ENCODE peak calls at places on chromosomes 13 and 19, in eight cellular contexts. One of them, this sample, is unnamed.
A peak's percentile ranks its signal among the peaks of the same experiment; 100 is the strongest.

GRCh38 chr13:23695711-23696512 is 125.7 kb downstream of the TNFRSF19 start:
- DNase-seq in uterus: no peak
- DNase-seq in Calu3: no peak
- DNase-seq in M059J: no peak
- DNase-seq in stimulated activated CD4-positive, alpha-beta T cell treated with anti-CD3 and anti-CD28 coated beads, Interleukin-4, amount 100 ng/mL, for 24 hours: peak; percentile 49
- DNase-seq in cardiac fibroblast: no peak
- DNase-seq in AG04450: no peak
- DNase-seq in substantia nigra: peak; percentile 7
- DNase-seq in this sample: no peak

GRCh38 chr19:7550987-7551761 is 15.7 kb downstream of the PNPLA6 start:
- DNase-seq in cardiac fibroblast: peak; percentile 74
- DNase-seq in M059J: peak; percentile 37
- DNase-seq in AG04450: no peak
- DNase-seq in substantia nigra: peak; percentile 65
- DNase-seq in Calu3: no peak
- DNase-seq in uterus: peak; percentile 56
- DNase-seq in stimulated activated CD4-positive, alpha-beta T cell treated with anti-CD3 and anti-CD28 coated beads, Interleukin-4, amount 100 ng/mL, for 24 hours: no peak
- DNase-seq in this sample: peak; percentile 80

GRCh38 chr13:44068169-44068568 is 188.5 kb downstream of the LACC1 start:
- DNase-seq in stimulated activated CD4-positive, alpha-beta T cell treated with anti-CD3 and anti-CD28 coated beads, Interleukin-4, amount 100 ng/mL, for 24 hours: no peak
- DNase-seq in cardiac fibroblast: peak; percentile 21
- DNase-seq in uterus: no peak
- DNase-seq in AG04450: no peak
- DNase-seq in M059J: peak; percentile 83
- DNase-seq in substantia nigra: no peak
- DNase-seq in Calu3: no peak
- DNase-seq in this sample: no peak

GRCh38 chr13:113298001-113298945 is 1.2 kb downstream of the LAMP1 start:
- DNase-seq in uterus: no peak
- DNase-seq in cardiac fibroblast: peak; percentile 3
- DNase-seq in M059J: no peak
- DNase-seq in stimulated activated CD4-positive, alpha-beta T cell treated with anti-CD3 and anti-CD28 coated beads, Interleukin-4, amount 100 ng/mL, for 24 hours: no peak
- DNase-seq in Calu3: no peak
- DNase-seq in AG04450: no peak
- DNase-seq in substantia nigra: no peak
- DNase-seq in this sample: no peak

GRCh38 chr13:47859129-47859528 is 141.9 kb downstream of the SUCLA2 start:
- DNase-seq in M059J: peak; percentile 17
- DNase-seq in stimulated activated CD4-positive, alpha-beta T cell treated with anti-CD3 and anti-CD28 coated beads, Interleukin-4, amount 100 ng/mL, for 24 hours: no peak
- DNase-seq in cardiac fibroblast: no peak
- DNase-seq in substantia nigra: no peak
- DNase-seq in uterus: no peak
- DNase-seq in AG04450: no peak
- DNase-seq in Calu3: no peak
- DNase-seq in this sample: no peak

GRCh38 chr13:23941216-23941615 is 43.9 kb upstream of the C1QTNF9B start:
- DNase-seq in stimulated activated CD4-positive, alpha-beta T cell treated with anti-CD3 and anti-CD28 coated beads, Interleukin-4, amount 100 ng/mL, for 24 hours: no peak
- DNase-seq in AG04450: no peak
- DNase-seq in Calu3: no peak
- DNase-seq in cardiac fibroblast: peak; percentile 20
- DNase-seq in uterus: no peak
- DNase-seq in M059J: no peak
- DNase-seq in substantia nigra: no peak
- DNase-seq in this sample: no peak

GRCh38 chr19:7349961-7350711 is 1.4 kb downstream of the ARHGEF18 start:
- DNase-seq in M059J: no peak
- DNase-seq in cardiac fibroblast: no peak
- DNase-seq in uterus: no peak
- DNase-seq in Calu3: no peak
- DNase-seq in stimulated activated CD4-positive, alpha-beta T cell treated with anti-CD3 and anti-CD28 coated beads, Interleukin-4, amount 100 ng/mL, for 24 hours: peak; percentile 30
- DNase-seq in AG04450: no peak
- DNase-seq in substantia nigra: no peak
- DNase-seq in this sample: peak; percentile 15

GRCh38 chr13:28099396-28100148 is 804 bp downstream of the FLT3 start:
- DNase-seq in Calu3: no peak
- DNase-seq in uterus: no peak
- DNase-seq in AG04450: no peak
- DNase-seq in M059J: no peak
- DNase-seq in stimulated activated CD4-positive, alpha-beta T cell treated with anti-CD3 and anti-CD28 coated beads, Interleukin-4, amount 100 ng/mL, for 24 hours: no peak
- DNase-seq in cardiac fibroblast: no peak
- DNase-seq in substantia nigra: no peak
- DNase-seq in this sample: no peak

GRCh38 chr13:23671367-23671766 is 101.2 kb downstream of the TNFRSF19 start:
- DNase-seq in stimulated activated CD4-positive, alpha-beta T cell treated with anti-CD3 and anti-CD28 coated beads, Interleukin-4, amount 100 ng/mL, for 24 hours: no peak
- DNase-seq in AG04450: no peak
- DNase-seq in uterus: no peak
- DNase-seq in cardiac fibroblast: no peak
- DNase-seq in substantia nigra: no peak
- DNase-seq in M059J: no peak
- DNase-seq in Calu3: no peak
- DNase-seq in this sample: no peak

GRCh38 chr13:80244574-80244973 is 96.4 kb downstream of the SPRY2 start:
- DNase-seq in uterus: no peak
- DNase-seq in AG04450: no peak
- DNase-seq in M059J: no peak
- DNase-seq in stimulated activated CD4-positive, alpha-beta T cell treated with anti-CD3 and anti-CD28 coated beads, Interleukin-4, amount 100 ng/mL, for 24 hours: no peak
- DNase-seq in substantia nigra: no peak
- DNase-seq in Calu3: no peak
- DNase-seq in cardiac fibroblast: no peak
- DNase-seq in this sample: no peak

GRCh38 chr13:31320946-31321345 is 121.2 kb downstream of the B3GLCT start:
- DNase-seq in Calu3: no peak
- DNase-seq in AG04450: no peak
- DNase-seq in stimulated activated CD4-positive, alpha-beta T cell treated with anti-CD3 and anti-CD28 coated beads, Interleukin-4, amount 100 ng/mL, for 24 hours: no peak
- DNase-seq in substantia nigra: no peak
- DNase-seq in cardiac fibroblast: no peak
- DNase-seq in uterus: no peak
- DNase-seq in M059J: no peak
- DNase-seq in this sample: no peak

GRCh38 chr13:80084086-80084676 is 256.7 kb downstream of the SPRY2 start:
- DNase-seq in cardiac fibroblast: peak; percentile 95
- DNase-seq in M059J: peak; percentile 79
- DNase-seq in stimulated activated CD4-positive, alpha-beta T cell treated with anti-CD3 and anti-CD28 coated beads, Interleukin-4, amount 100 ng/mL, for 24 hours: no peak
- DNase-seq in substantia nigra: no peak
- DNase-seq in uterus: no peak
- DNase-seq in AG04450: peak; percentile 74
- DNase-seq in Calu3: no peak
- DNase-seq in this sample: no peak

GRCh38 chr19:35806597-35806996 is 6.0 kb downstream of the PRODH2 start:
- DNase-seq in Calu3: no peak
- DNase-seq in cardiac fibroblast: no peak
- DNase-seq in substantia nigra: no peak
- DNase-seq in stimulated activated CD4-positive, alpha-beta T cell treated with anti-CD3 and anti-CD28 coated beads, Interleukin-4, amount 100 ng/mL, for 24 hours: no peak
- DNase-seq in AG04450: no peak
- DNase-seq in M059J: no peak
- DNase-seq in uterus: no peak
- DNase-seq in this sample: no peak

GRCh38 chr13:110520431-110521295 is 40.9 kb downstream of the RAB20 start:
- DNase-seq in uterus: peak; percentile 74
- DNase-seq in cardiac fibroblast: peak; percentile 93
- DNase-seq in substantia nigra: peak; percentile 81
- DNase-seq in M059J: no peak
- DNase-seq in stimulated activated CD4-positive, alpha-beta T cell treated with anti-CD3 and anti-CD28 coated beads, Interleukin-4, amount 100 ng/mL, for 24 hours: no peak
- DNase-seq in Calu3: no peak
- DNase-seq in AG04450: peak; percentile 15
- DNase-seq in this sample: no peak

GRCh38 chr13:67100723-67101122 is 129.4 kb downstream of the PCDH9 start:
- DNase-seq in substantia nigra: no peak
- DNase-seq in AG04450: no peak
- DNase-seq in M059J: no peak
- DNase-seq in Calu3: no peak
- DNase-seq in cardiac fibroblast: no peak
- DNase-seq in uterus: no peak
- DNase-seq in stimulated activated CD4-positive, alpha-beta T cell treated with anti-CD3 and anti-CD28 coated beads, Interleukin-4, amount 100 ng/mL, for 24 hours: no peak
- DNase-seq in this sample: peak; percentile 58

GRCh38 chr19:7578127-7578526 is 17.5 kb upstream of the CAMSAP3 start:
- DNase-seq in uterus: no peak
- DNase-seq in stimulated activated CD4-positive, alpha-beta T cell treated with anti-CD3 and anti-CD28 coated beads, Interleukin-4, amount 100 ng/mL, for 24 hours: no peak
- DNase-seq in cardiac fibroblast: no peak
- DNase-seq in Calu3: no peak
- DNase-seq in M059J: no peak
- DNase-seq in AG04450: no peak
- DNase-seq in substantia nigra: no peak
- DNase-seq in this sample: no peak

GRCh38 chr19:2035590-2035991 is 15.5 kb downstream of the MKNK2 start:
- DNase-seq in Calu3: no peak
- DNase-seq in AG04450: no peak
- DNase-seq in stimulated activated CD4-positive, alpha-beta T cell treated with anti-CD3 and anti-CD28 coated beads, Interleukin-4, amount 100 ng/mL, for 24 hours: no peak
- DNase-seq in uterus: no peak
- DNase-seq in substantia nigra: no peak
- DNase-seq in M059J: no peak
- DNase-seq in cardiac fibroblast: no peak
- DNase-seq in this sample: no peak

GRCh38 chr19:28316464-28316863 is 896.5 kb downstream of the UQCRFS1 start:
- DNase-seq in M059J: no peak
- DNase-seq in AG04450: no peak
- DNase-seq in Calu3: no peak
- DNase-seq in stimulated activated CD4-positive, alpha-beta T cell treated with anti-CD3 and anti-CD28 coated beads, Interleukin-4, amount 100 ng/mL, for 24 hours: no peak
- DNase-seq in uterus: no peak
- DNase-seq in cardiac fibroblast: no peak
- DNase-seq in substantia nigra: no peak
- DNase-seq in this sample: no peak

GRCh38 chr19:4494691-4495064 is 22.6 kb downstream of the HDGFL2 start:
- DNase-seq in substantia nigra: no peak
- DNase-seq in uterus: no peak
- DNase-seq in AG04450: no peak
- DNase-seq in M059J: no peak
- DNase-seq in stimulated activated CD4-positive, alpha-beta T cell treated with anti-CD3 and anti-CD28 coated beads, Interleukin-4, amount 100 ng/mL, for 24 hours: no peak
- DNase-seq in cardiac fibroblast: no peak
- DNase-seq in Calu3: no peak
- DNase-seq in this sample: no peak

GRCh38 chr13:78875792-78876580 is 217.0 kb upstream of the OBI1 start:
- DNase-seq in stimulated activated CD4-positive, alpha-beta T cell treated with anti-CD3 and anti-CD28 coated beads, Interleukin-4, amount 100 ng/mL, for 24 hours: no peak
- DNase-seq in substantia nigra: no peak
- DNase-seq in cardiac fibroblast: no peak
- DNase-seq in AG04450: no peak
- DNase-seq in M059J: no peak
- DNase-seq in Calu3: peak; percentile 11
- DNase-seq in uterus: no peak
- DNase-seq in this sample: peak; percentile 18

GRCh38 chr19:48639483-48640375 is 2.5 kb upstream of the DBP start:
- DNase-seq in substantia nigra: no peak
- DNase-seq in uterus: no peak
- DNase-seq in Calu3: no peak
- DNase-seq in M059J: no peak
- DNase-seq in AG04450: no peak
- DNase-seq in stimulated activated CD4-positive, alpha-beta T cell treated with anti-CD3 and anti-CD28 coated beads, Interleukin-4, amount 100 ng/mL, for 24 hours: peak; percentile 6
- DNase-seq in cardiac fibroblast: no peak
- DNase-seq in this sample: no peak

GRCh38 chr19:19280561-19280960 is 7.5 kb upstream of the TM6SF2 start:
- DNase-seq in M059J: no peak
- DNase-seq in uterus: no peak
- DNase-seq in cardiac fibroblast: peak; percentile 39
- DNase-seq in stimulated activated CD4-positive, alpha-beta T cell treated with anti-CD3 and anti-CD28 coated beads, Interleukin-4, amount 100 ng/mL, for 24 hours: no peak
- DNase-seq in substantia nigra: peak; percentile 16
- DNase-seq in AG04450: no peak
- DNase-seq in Calu3: no peak
- DNase-seq in this sample: no peak

GRCh38 chr13:95269756-95270155 is 31.5 kb downstream of the ABCC4 start:
- DNase-seq in substantia nigra: no peak
- DNase-seq in cardiac fibroblast: no peak
- DNase-seq in stimulated activated CD4-positive, alpha-beta T cell treated with anti-CD3 and anti-CD28 coated beads, Interleukin-4, amount 100 ng/mL, for 24 hours: no peak
- DNase-seq in Calu3: no peak
- DNase-seq in uterus: no peak
- DNase-seq in AG04450: no peak
- DNase-seq in M059J: no peak
- DNase-seq in this sample: no peak

GRCh38 chr19:5631511-5632240 is 8.8 kb downstream of the SAFB start:
- DNase-seq in cardiac fibroblast: peak; percentile 41
- DNase-seq in M059J: no peak
- DNase-seq in uterus: peak; percentile 32
- DNase-seq in stimulated activated CD4-positive, alpha-beta T cell treated with anti-CD3 and anti-CD28 coated beads, Interleukin-4, amount 100 ng/mL, for 24 hours: no peak
- DNase-seq in AG04450: no peak
- DNase-seq in substantia nigra: no peak
- DNase-seq in Calu3: no peak
- DNase-seq in this sample: no peak

GRCh38 chr19:17311455-17312248 is 2.3 kb downstream of the DDA1 start:
- DNase-seq in AG04450: no peak
- DNase-seq in cardiac fibroblast: no peak
- DNase-seq in stimulated activated CD4-positive, alpha-beta T cell treated with anti-CD3 and anti-CD28 coated beads, Interleukin-4, amount 100 ng/mL, for 24 hours: no peak
- DNase-seq in substantia nigra: no peak
- DNase-seq in M059J: peak; percentile 95
- DNase-seq in Calu3: peak; percentile 67
- DNase-seq in uterus: no peak
- DNase-seq in this sample: peak; percentile 64